ENCODE peak calls at places on chromosomes 12 and 14, in four cellular contexts. O is heart left ventricle, M is upper lobe of left lung, N is uterus. G is an unnamed sample.

GRCh38 chr14:102430212-102430908 is 67.6 kb downstream of the TECPR2 start:
- DNase-seq in O (no peak), M (no peak), N (no peak), G (no peak)

GRCh38 chr12:115569694-115570093 is 707.8 kb downstream of the MED13L start:
- DNase-seq in O (no peak), M (no peak), N (no peak), G (no peak)

GRCh38 chr12:131352296-131352900 is 358.5 kb upstream of the SFSWAP start:
- DNase-seq in O (no peak), M (no peak), N (no peak), G (no peak)

GRCh38 chr12:6229823-6230222 is 29.6 kb downstream of the CD9 start:
- DNase-seq in O (peak; percentile 71), M (peak; percentile 72), N (peak; percentile 80), G (no peak)

GRCh38 chr12:128365831-128366231 is 98.9 kb downstream of the TMEM132C start:
- DNase-seq in O (no peak), M (no peak), N (peak; percentile 22), G (no peak)

GRCh38 chr12:47990351-47991105 is 13.7 kb downstream of the COL2A1 start:
- DNase-seq in O (no peak), M (no peak), N (no peak), G (no peak)

GRCh38 chr12:19819231-19819630 is 379.9 kb downstream of the AEBP2 start:
- DNase-seq in O (peak; percentile 56), M (no peak), N (peak; percentile 35), G (no peak)

GRCh38 chr12:65443038-65443437 is 164.6 kb downstream of the MSRB3 start:
- DNase-seq in O (no peak), M (no peak), N (no peak), G (no peak)

GRCh38 chr12:537772-538171 is 78.0 kb downstream of the B4GALNT3 start:
- DNase-seq in O (no peak), M (no peak), N (no peak), G (no peak)

GRCh38 chr14:105861985-105862465 is 335.6 kb downstream of the TMEM121 start:
- DNase-seq in O (no peak), M (no peak), N (no peak), G (no peak)

GRCh38 chr14:22797017-22797917 is 18.0 kb downstream of the SLC7A7 start:
- DNase-seq in O (no peak), M (no peak), N (no peak), G (no peak)

GRCh38 chr12:12461923-12462315 is 100.7 kb downstream of the DUSP16 start:
- DNase-seq in O (no peak), M (no peak), N (no peak), G (no peak)

GRCh38 chr12:119780786-119781434 is 96.2 kb downstream of the CIT start:
- DNase-seq in O (no peak), M (peak; percentile 52), N (peak; percentile 23), G (peak; percentile 41)

GRCh38 chr14:56891226-56891625 is 80.9 kb upstream of the OTX2 start:
- DNase-seq in O (no peak), M (no peak), N (no peak), G (no peak)

GRCh38 chr12:8681129-8681902 is 16.5 kb upstream of the RIMKLB start:
- DNase-seq in O (no peak), M (peak; percentile 67), N (peak; percentile 31), G (no peak)

GRCh38 chr12:131929530-131930456 is 717 bp downstream of the PUS1 start:
- DNase-seq in O (peak; percentile 34), M (no peak), N (no peak), G (peak; percentile 73)

GRCh38 chr14:88804035-88804434 is 11.3 kb upstream of the EML5 start:
- DNase-seq in O (no peak), M (no peak), N (no peak), G (no peak)

GRCh38 chr14:73753043-73753886 is 39.1 kb upstream of the PNMA1 start:
- DNase-seq in O (peak; percentile 75), M (peak; percentile 70), N (peak; percentile 77), G (peak; percentile 96)

GRCh38 chr12:92945659-92946220 is 16.6 kb upstream of the EEA1 start:
- DNase-seq in O (no peak), M (no peak), N (no peak), G (no peak)

GRCh38 chr12:49130151-49131050 is 794 bp downstream of the TUBA1B start:
- DNase-seq in O (peak; percentile 97), M (peak; percentile 98), N (peak; percentile 94), G (peak; percentile 97)

GRCh38 chr12:613996-614726 is 49.1 kb downstream of the NINJ2 start:
- DNase-seq in O (no peak), M (peak; percentile 63), N (no peak), G (no peak)

GRCh38 chr12:42237853-42238239 is 202 bp downstream of the YAF2 start:
- DNase-seq in O (no peak), M (no peak), N (no peak), G (no peak)

GRCh38 chr14:104794641-104795467 is 694 bp downstream of the AKT1 start:
- DNase-seq in O (peak; percentile 51), M (peak; percentile 70), N (no peak), G (peak; percentile 73)

GRCh38 chr12:88876867-88877266 is 296.6 kb upstream of the KITLG start:
- DNase-seq in O (no peak), M (no peak), N (no peak), G (no peak)

GRCh38 chr14:94136575-94137331 is 7.3 kb upstream of the IFI27L2 start:
- DNase-seq in O (peak; percentile 91), M (peak; percentile 93), N (peak; percentile 86), G (peak; percentile 69)

GRCh38 chr12:48980389-48980952 is 2.3 kb downstream of the WNT1 start:
- DNase-seq in O (no peak), M (no peak), N (no peak), G (peak; percentile 34)

GRCh38 chr14:100067481-100067880 is 2.3 kb downstream of the EVL start:
- DNase-seq in O (no peak), M (no peak), N (no peak), G (no peak)
- TF ChIP-seq POLR2A in O (no peak), M (no peak), N (no peak), G (no peak)

GRCh38 chr14:75424496-75424895 is 3.3 kb upstream of the JDP2 start:
- DNase-seq in O (no peak), M (no peak), N (no peak), G (no peak)

GRCh38 chr14:75417674-75418073 is 10.1 kb upstream of the JDP2 start:
- DNase-seq in O (no peak), M (no peak), N (no peak), G (no peak)

GRCh38 chr14:75422169-75422568 is 5.7 kb upstream of the JDP2 start:
- DNase-seq in O (no peak), M (no peak), N (no peak), G (no peak)

GRCh38 chr14:75418779-75419768 is 8.7 kb upstream of the JDP2 start:
- DNase-seq in O (peak; percentile 47), M (peak; percentile 81), N (no peak), G (peak; percentile 19)
- TF ChIP-seq POLR2A in O (no peak), M (no peak), N (no peak), G (no peak)

DNA sequence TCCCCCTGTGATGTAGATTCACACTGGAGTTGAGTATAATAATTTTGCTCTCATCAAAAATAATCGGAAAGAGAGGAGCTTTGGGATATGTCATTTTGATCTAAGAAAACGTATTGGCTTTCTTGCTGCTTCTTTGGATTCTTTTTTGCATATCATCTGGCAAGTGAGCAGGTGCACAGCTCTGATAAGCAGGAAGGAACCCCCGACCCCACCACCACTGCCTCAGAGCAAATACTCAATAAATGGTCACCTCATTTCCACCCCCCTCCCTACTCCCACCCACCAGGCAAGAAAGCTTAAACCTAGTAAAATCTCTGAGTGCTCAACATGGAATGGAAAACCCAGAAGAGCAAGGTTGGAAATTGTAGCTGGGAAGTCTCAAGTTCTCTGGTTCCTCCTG is 49.4 kb downstream of the IFNG-AS1 start:
- DNase-seq in O (no peak), M (no peak), N (no peak), G (no peak)
- TF ChIP-seq POLR2A in O (no peak), M (no peak), N (no peak), G (no peak)

GRCh38 chr12:50185496-50185895 is 18.3 kb upstream of the CERS5 start:
- DNase-seq in O (no peak), M (no peak), N (no peak), G (no peak)

GRCh38 chr12:50186667-50187066 is 19.5 kb upstream of the CERS5 start:
- DNase-seq in O (no peak), M (no peak), N (no peak), G (no peak)

GRCh38 chr12:50184261-50184660 is 17.1 kb upstream of the CERS5 start:
- DNase-seq in O (no peak), M (no peak), N (no peak), G (no peak)

GRCh38 chr12:50187084-50187900 is 20.1 kb upstream of the CERS5 start:
- DNase-seq in O (no peak), M (no peak), N (no peak), G (no peak)

GRCh38 chr12:50185975-50186663 is 18.9 kb upstream of the CERS5 start:
- DNase-seq in O (no peak), M (no peak), N (no peak), G (no peak)
- TF ChIP-seq POLR2A in O (no peak), M (no peak), N (no peak), G (no peak)

GRCh38 chr12:53048033-53048779 is 1.7 kb upstream of the TNS2 start:
- DNase-seq in O (peak; percentile 89), M (peak; percentile 81), N (peak; percentile 64), G (no peak)
- TF ChIP-seq POLR2A in O (no peak), M (no peak), N (peak; percentile 22), G (no peak)

GRCh38 chr12:52246720-52247621 is 13.9 kb downstream of the KRT7 start:
- DNase-seq in O (no peak), M (peak; percentile 59), N (no peak), G (no peak)

GRCh38 chr12:52249511-52250047 is 16.5 kb downstream of the KRT7 start:
- DNase-seq in O (no peak), M (no peak), N (no peak), G (no peak)

GRCh38 chr12:52247622-52248540 is 14.8 kb downstream of the KRT7 start:
- DNase-seq in O (no peak), M (no peak), N (no peak), G (no peak)

GRCh38 chr12:52249041-52249461 is 16.0 kb downstream of the KRT7 start:
- DNase-seq in O (peak; percentile 80), M (peak; percentile 71), N (no peak), G (no peak)

GRCh38 chr12:52248541-52249035 is 15.5 kb downstream of the KRT7 start:
- DNase-seq in O (no peak), M (no peak), N (no peak), G (no peak)
- TF ChIP-seq POLR2A in O (no peak), M (no peak), N (no peak), G (no peak)

DNA sequence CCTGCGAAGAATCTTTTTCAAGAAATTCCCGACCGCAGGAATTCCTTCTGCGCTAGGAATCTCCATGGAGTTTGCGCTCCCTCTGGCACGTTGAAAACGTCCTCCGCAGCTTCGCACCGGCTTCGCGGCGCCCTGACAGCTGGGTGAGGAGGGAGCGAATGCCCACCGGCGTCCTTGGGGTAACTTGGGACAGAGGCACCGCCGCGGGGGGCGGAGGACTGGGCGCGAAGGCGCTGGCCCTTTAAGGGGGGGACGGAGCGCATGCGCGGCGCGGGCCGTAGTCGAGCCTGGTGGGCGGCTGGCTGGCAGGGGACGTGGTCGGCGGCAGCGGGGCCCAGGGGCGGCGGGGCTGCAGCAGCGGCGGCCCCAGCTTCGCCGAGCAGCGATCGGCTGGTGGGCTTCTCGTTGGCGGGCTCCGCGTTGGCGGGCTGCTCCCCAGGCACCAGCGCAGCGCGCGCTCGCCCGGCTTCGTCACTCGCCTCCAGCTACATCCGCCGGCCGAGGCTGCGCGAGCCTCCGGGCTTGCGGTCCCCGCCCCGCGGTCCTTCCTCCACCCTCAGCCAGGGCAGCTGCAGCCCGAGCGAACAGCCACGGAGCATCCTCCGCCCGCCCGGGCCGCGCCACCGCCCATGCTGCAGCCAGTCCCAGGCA is at the start of gene VASH1:
- DNase-seq in O (peak; percentile 85), M (no peak), N (no peak), G (peak; percentile 39)
- TF ChIP-seq POLR2A in O (peak; percentile 79), M (no peak), N (peak; percentile 34), G (no peak)